ENCODE peak calls at places on chromosome 16, in five cellular contexts. One of them, this sample, is unnamed. For H3K36me3, the result is how much of the 10 kb centered on the place peaks cover.

GRCh38 chr16:19001788-19002187 is 18.1 kb downstream of the TMC7 start:
- DNase-seq in pancreas: no peak
- DNase-seq in naive thymus-derived CD4-positive, alpha-beta T cell: no peak
- DNase-seq in fibroblast of lung: peak
- DNase-seq in psoas muscle: no peak
- DNase-seq in this sample: no peak

GRCh38 chr16:31471875-31472558 is at the start of gene TGFB1I1:
- DNase-seq in psoas muscle: peak
- DNase-seq in fibroblast of lung: peak
- DNase-seq in naive thymus-derived CD4-positive, alpha-beta T cell: no peak
- DNase-seq in pancreas: no peak
- DNase-seq in this sample: no peak

GRCh38 chr16:67283039-67283825 is 3.9 kb downstream of the PLEKHG4 start:
- DNase-seq in pancreas: peak
- DNase-seq in naive thymus-derived CD4-positive, alpha-beta T cell: no peak
- DNase-seq in psoas muscle: no peak
- DNase-seq in fibroblast of lung: no peak
- DNase-seq in this sample: no peak

GRCh38 chr16:86494565-86495356 is 15.6 kb upstream of the FOXF1 start:
- DNase-seq in pancreas: no peak
- DNase-seq in naive thymus-derived CD4-positive, alpha-beta T cell: no peak
- DNase-seq in psoas muscle: no peak
- DNase-seq in fibroblast of lung: no peak
- DNase-seq in this sample: no peak

GRCh38 chr16:54985156-54985555 is 54.5 kb downstream of the IRX5 start:
- DNase-seq in fibroblast of lung: no peak
- DNase-seq in pancreas: no peak
- DNase-seq in naive thymus-derived CD4-positive, alpha-beta T cell: no peak
- DNase-seq in psoas muscle: no peak
- DNase-seq in this sample: no peak

GRCh38 chr16:52873997-52874500 is 178.6 kb downstream of the CHD9NB start:
- DNase-seq in naive thymus-derived CD4-positive, alpha-beta T cell: no peak
- DNase-seq in pancreas: no peak
- DNase-seq in fibroblast of lung: no peak
- DNase-seq in psoas muscle: no peak
- DNase-seq in this sample: no peak

GRCh38 chr16:4664538-4665418 is 28.6 kb upstream of the NUDT16L1 start:
- DNase-seq in psoas muscle: peak
- DNase-seq in naive thymus-derived CD4-positive, alpha-beta T cell: peak
- DNase-seq in fibroblast of lung: peak
- DNase-seq in pancreas: no peak
- DNase-seq in this sample: peak

GRCh38 chr16:67104845-67105244 is 4.9 kb upstream of the PHAF1 start:
- DNase-seq in naive thymus-derived CD4-positive, alpha-beta T cell: no peak
- DNase-seq in pancreas: no peak
- DNase-seq in fibroblast of lung: no peak
- DNase-seq in psoas muscle: no peak
- DNase-seq in this sample: no peak

GRCh38 chr16:56999409-57000270 is 10.3 kb downstream of the NLRC5 start:
- DNase-seq in psoas muscle: no peak
- DNase-seq in naive thymus-derived CD4-positive, alpha-beta T cell: peak
- DNase-seq in fibroblast of lung: no peak
- DNase-seq in pancreas: no peak
- DNase-seq in this sample: peak

GRCh38 chr16:87580855-87581261 is 21.4 kb upstream of the JPH3 start:
- DNase-seq in fibroblast of lung: peak
- DNase-seq in psoas muscle: no peak
- DNase-seq in pancreas: no peak
- DNase-seq in naive thymus-derived CD4-positive, alpha-beta T cell: no peak
- DNase-seq in this sample: no peak

GRCh38 chr16:85608515-85608885 is 4.6 kb upstream of the GSE1 start:
- DNase-seq in naive thymus-derived CD4-positive, alpha-beta T cell: no peak
- DNase-seq in psoas muscle: no peak
- DNase-seq in fibroblast of lung: no peak
- DNase-seq in pancreas: no peak
- DNase-seq in this sample: no peak

GRCh38 chr16:23155445-23156049 is 6.3 kb upstream of the USP31 start:
- DNase-seq in pancreas: peak
- DNase-seq in psoas muscle: no peak
- DNase-seq in fibroblast of lung: peak
- DNase-seq in naive thymus-derived CD4-positive, alpha-beta T cell: no peak
- DNase-seq in this sample: no peak

GRCh38 chr16:23119570-23119969 is 29.7 kb downstream of the USP31 start:
- DNase-seq in fibroblast of lung: peak
- DNase-seq in psoas muscle: no peak
- DNase-seq in pancreas: no peak
- DNase-seq in naive thymus-derived CD4-positive, alpha-beta T cell: no peak
- DNase-seq in this sample: no peak

GRCh38 chr16:9847146-9847545 is 335.1 kb downstream of the GRIN2A start:
- DNase-seq in pancreas: no peak
- DNase-seq in fibroblast of lung: no peak
- DNase-seq in psoas muscle: no peak
- DNase-seq in naive thymus-derived CD4-positive, alpha-beta T cell: no peak
- DNase-seq in this sample: no peak

GRCh38 chr16:24005577-24005976 is 169.8 kb downstream of the PRKCB start:
- DNase-seq in fibroblast of lung: no peak
- DNase-seq in psoas muscle: no peak
- DNase-seq in naive thymus-derived CD4-positive, alpha-beta T cell: no peak
- DNase-seq in pancreas: no peak
- DNase-seq in this sample: peak

GRCh38 chr16:68490829-68491575 is 42.7 kb upstream of the SMPD3 start:
- DNase-seq in naive thymus-derived CD4-positive, alpha-beta T cell: no peak
- DNase-seq in fibroblast of lung: no peak
- DNase-seq in psoas muscle: no peak
- DNase-seq in pancreas: peak
- DNase-seq in this sample: no peak

GRCh38 chr16:25854141-25854540 is 162.4 kb downstream of the HS3ST4 start:
- DNase-seq in pancreas: no peak
- DNase-seq in naive thymus-derived CD4-positive, alpha-beta T cell: no peak
- DNase-seq in fibroblast of lung: no peak
- DNase-seq in psoas muscle: no peak
- DNase-seq in this sample: no peak

GRCh38 chr16:84484579-84485254 is 19.7 kb downstream of the MEAK7 start:
- DNase-seq in naive thymus-derived CD4-positive, alpha-beta T cell: no peak
- DNase-seq in psoas muscle: no peak
- DNase-seq in pancreas: no peak
- DNase-seq in fibroblast of lung: peak
- DNase-seq in this sample: no peak

DNA sequence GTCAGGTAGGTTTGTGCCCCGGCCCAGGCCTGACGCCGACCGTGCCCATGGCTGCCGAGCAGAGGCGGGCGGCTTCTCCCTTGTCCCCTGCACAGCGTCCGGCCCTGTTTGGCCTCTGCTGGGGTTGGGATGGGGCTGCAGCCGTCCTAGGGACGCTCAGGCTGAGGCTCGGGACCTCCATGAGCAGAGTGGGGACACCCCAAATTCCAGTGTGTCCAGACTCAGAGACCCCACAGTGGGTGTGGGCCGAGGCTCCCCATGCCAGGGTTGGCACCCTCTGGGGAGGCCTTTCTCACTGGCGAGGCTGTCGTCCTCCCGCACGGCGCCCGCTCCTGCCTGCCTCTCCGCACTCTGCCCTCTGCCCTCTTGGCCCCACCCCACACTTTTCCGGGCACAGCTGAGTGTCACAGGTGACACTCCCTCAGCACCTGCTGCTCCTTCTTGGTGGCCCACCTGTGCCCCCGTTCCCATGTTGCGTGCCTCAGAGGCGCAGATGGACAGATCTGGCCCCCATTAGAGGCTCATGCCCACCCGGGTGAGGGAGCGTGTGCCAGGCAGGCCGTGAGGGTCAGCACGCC is 16.1 kb downstream of the TRAF7 start:
- DNase-seq in fibroblast of lung: no peak
- DNase-seq in psoas muscle: no peak
- DNase-seq in pancreas: no peak
- DNase-seq in naive thymus-derived CD4-positive, alpha-beta T cell: no peak
- DNase-seq in this sample: no peak
- H3K36me3 ChIP-seq in fibroblast of lung: under half
- H3K36me3 ChIP-seq in psoas muscle: half or more
- H3K36me3 ChIP-seq in pancreas: under half
- H3K36me3 ChIP-seq in naive thymus-derived CD4-positive, alpha-beta T cell: half or more
- H3K36me3 ChIP-seq in this sample: under half

GRCh38 chr16:10999313-10999712 is 54.9 kb downstream of the CLEC16A start:
- DNase-seq in naive thymus-derived CD4-positive, alpha-beta T cell: no peak
- DNase-seq in fibroblast of lung: no peak
- DNase-seq in psoas muscle: no peak
- DNase-seq in pancreas: no peak
- DNase-seq in this sample: no peak
- H3K4me3 ChIP-seq in naive thymus-derived CD4-positive, alpha-beta T cell: no peak
- H3K4me3 ChIP-seq in fibroblast of lung: no peak
- H3K4me3 ChIP-seq in psoas muscle: no peak
- H3K4me3 ChIP-seq in pancreas: no peak
- H3K4me3 ChIP-seq in this sample: no peak

GRCh38 chr16:74654536-74654935 is 12.1 kb downstream of the RFWD3 start:
- DNase-seq in pancreas: no peak
- DNase-seq in psoas muscle: no peak
- DNase-seq in naive thymus-derived CD4-positive, alpha-beta T cell: no peak
- DNase-seq in fibroblast of lung: no peak
- DNase-seq in this sample: no peak

GRCh38 chr16:74651841-74652240 is 14.8 kb downstream of the RFWD3 start:
- DNase-seq in psoas muscle: no peak
- DNase-seq in fibroblast of lung: no peak
- DNase-seq in pancreas: no peak
- DNase-seq in naive thymus-derived CD4-positive, alpha-beta T cell: no peak
- DNase-seq in this sample: no peak

GRCh38 chr16:74652249-74652648 is 14.4 kb downstream of the RFWD3 start:
- DNase-seq in naive thymus-derived CD4-positive, alpha-beta T cell: no peak
- DNase-seq in psoas muscle: no peak
- DNase-seq in fibroblast of lung: no peak
- DNase-seq in pancreas: no peak
- DNase-seq in this sample: no peak

DNA sequence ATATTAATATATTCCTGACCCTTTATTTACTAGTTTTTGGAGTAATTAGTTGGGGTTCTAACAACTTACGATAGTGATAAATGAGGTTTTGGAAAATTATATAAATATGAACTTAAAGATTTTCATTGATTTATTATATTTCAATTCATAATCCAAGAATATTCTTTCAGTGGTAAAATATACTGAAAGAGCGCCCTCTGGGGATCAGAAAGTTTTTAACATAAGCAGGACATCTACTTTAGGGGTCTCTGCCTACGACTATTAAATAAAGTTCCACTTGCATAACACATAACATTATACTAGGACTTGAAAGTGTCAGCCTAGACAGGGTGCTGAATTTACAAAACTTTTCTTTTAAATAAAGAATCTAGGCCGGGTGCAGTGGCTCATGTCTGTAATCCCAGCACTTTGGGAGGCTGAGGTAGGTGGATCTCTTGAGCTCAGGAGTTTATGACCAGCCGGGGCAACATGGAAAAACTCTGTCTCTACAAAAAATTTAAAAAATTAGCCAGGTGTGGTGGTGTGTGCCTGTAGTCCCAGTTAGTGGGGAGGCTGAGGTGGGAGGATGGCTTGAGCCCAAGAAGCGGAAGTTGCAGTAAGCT is 15.6 kb downstream of the RFWD3 start:
- DNase-seq in pancreas: no peak
- DNase-seq in fibroblast of lung: peak
- DNase-seq in psoas muscle: no peak
- DNase-seq in naive thymus-derived CD4-positive, alpha-beta T cell: no peak
- DNase-seq in this sample: no peak
- H3K36me3 ChIP-seq in pancreas: under half
- H3K36me3 ChIP-seq in fibroblast of lung: under half
- H3K36me3 ChIP-seq in psoas muscle: half or more
- H3K36me3 ChIP-seq in naive thymus-derived CD4-positive, alpha-beta T cell: under half
- H3K36me3 ChIP-seq in this sample: under half

GRCh38 chr16:50613281-50613991 is 65.2 kb downstream of the NKD1 start:
- DNase-seq in psoas muscle: no peak
- DNase-seq in pancreas: no peak
- DNase-seq in fibroblast of lung: peak
- DNase-seq in naive thymus-derived CD4-positive, alpha-beta T cell: no peak
- DNase-seq in this sample: no peak
- H3K4me3 ChIP-seq in psoas muscle: no peak
- H3K4me3 ChIP-seq in pancreas: no peak
- H3K4me3 ChIP-seq in fibroblast of lung: no peak
- H3K4me3 ChIP-seq in naive thymus-derived CD4-positive, alpha-beta T cell: no peak
- H3K4me3 ChIP-seq in this sample: no peak

GRCh38 chr16:16127469-16128116 is 95.7 kb downstream of the ABCC6 start:
- DNase-seq in psoas muscle: peak
- DNase-seq in fibroblast of lung: peak
- DNase-seq in naive thymus-derived CD4-positive, alpha-beta T cell: peak
- DNase-seq in pancreas: peak
- DNase-seq in this sample: peak

GRCh38 chr16:16121185-16121727 is 102.0 kb downstream of the ABCC6 start:
- DNase-seq in naive thymus-derived CD4-positive, alpha-beta T cell: no peak
- DNase-seq in fibroblast of lung: no peak
- DNase-seq in pancreas: no peak
- DNase-seq in psoas muscle: no peak
- DNase-seq in this sample: no peak

GRCh38 chr16:16122264-16122663 is 101.0 kb downstream of the ABCC6 start:
- DNase-seq in naive thymus-derived CD4-positive, alpha-beta T cell: no peak
- DNase-seq in pancreas: no peak
- DNase-seq in fibroblast of lung: no peak
- DNase-seq in psoas muscle: no peak
- DNase-seq in this sample: no peak

GRCh38 chr16:16124974-16125373 is 98.3 kb downstream of the ABCC6 start:
- DNase-seq in psoas muscle: no peak
- DNase-seq in naive thymus-derived CD4-positive, alpha-beta T cell: no peak
- DNase-seq in pancreas: no peak
- DNase-seq in fibroblast of lung: no peak
- DNase-seq in this sample: no peak

DNA sequence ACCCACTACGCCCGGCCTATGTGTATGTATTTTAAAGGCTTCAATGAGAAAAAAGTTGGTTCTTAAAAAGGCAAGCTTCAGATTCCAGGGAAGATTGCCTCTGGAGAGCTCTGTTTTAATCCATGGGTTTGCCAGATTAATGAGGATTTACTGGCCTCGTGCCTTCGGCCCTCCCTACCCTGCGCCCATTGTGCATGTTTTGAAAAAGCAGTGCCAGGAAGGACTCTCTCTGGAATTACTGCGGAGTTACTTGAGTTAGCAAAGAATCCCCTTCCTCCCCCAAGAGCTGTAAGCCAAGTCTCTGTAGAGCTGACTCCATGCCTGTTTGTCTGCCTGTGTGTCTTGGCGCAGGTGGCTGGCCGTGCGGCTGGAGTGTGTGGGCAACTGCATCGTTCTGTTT is 98.9 kb downstream of the ABCC6 start:
- DNase-seq in fibroblast of lung: no peak
- DNase-seq in psoas muscle: no peak
- DNase-seq in naive thymus-derived CD4-positive, alpha-beta T cell: no peak
- DNase-seq in pancreas: no peak
- DNase-seq in this sample: no peak
- H3K36me3 ChIP-seq in fibroblast of lung: under half
- H3K36me3 ChIP-seq in psoas muscle: half or more
- H3K36me3 ChIP-seq in naive thymus-derived CD4-positive, alpha-beta T cell: half or more
- H3K36me3 ChIP-seq in pancreas: under half
- H3K36me3 ChIP-seq in this sample: half or more